ENCODE peak calls at places on chromosome 15, in seven cellular contexts. U is CD8-positive, alpha-beta T cell; T is ovary; N is left ventricle myocardium inferior; E is colonic mucosa; P is foreskin fibroblast; Y is transverse colon. Z is an unnamed sample.

GRCh38 chr15:52102468-52102867 is 10.1 kb downstream of the BCL2L10 start:
- DNase-seq in T (no peak), N (no peak), Y (no peak), E (no peak), P (peak), U (no peak), Z (no peak)

GRCh38 chr15:93359037-93359779 is 270.2 kb upstream of the RGMA start:
- DNase-seq in T (no peak), U (no peak), E (no peak), P (no peak), Y (no peak), N (no peak), Z (no peak)

GRCh38 chr15:66862878-66863335 is 160.9 kb downstream of the SMAD6 start:
- DNase-seq in P (peak), T (peak), U (peak), N (peak), Y (peak), E (peak), Z (peak)

GRCh38 chr15:99386429-99386828 is 135.1 kb downstream of the LRRC28 start:
- DNase-seq in T (no peak), N (no peak), U (no peak), E (no peak), Y (no peak), P (no peak), Z (no peak)

GRCh38 chr15:66050264-66050663 is 181.0 kb downstream of the RAB11A start:
- DNase-seq in E (no peak), Y (no peak), T (no peak), P (no peak), U (no peak), N (no peak), Z (no peak)

GRCh38 chr15:53837263-53837662 is 77.8 kb upstream of the WDR72 start:
- DNase-seq in Y (peak), N (no peak), E (peak), P (no peak), T (no peak), U (no peak), Z (no peak)

GRCh38 chr15:62739507-62739906 is 303.0 kb upstream of the TPM1 start:
- DNase-seq in U (no peak), N (no peak), Y (no peak), P (peak), E (no peak), T (no peak), Z (no peak)

GRCh38 chr15:85580914-85581313 is 200.5 kb downstream of the AKAP13 start:
- DNase-seq in U (no peak), T (no peak), E (peak), N (no peak), Y (peak), P (no peak), Z (no peak)

GRCh38 chr15:40562691-40563090 is 2.2 kb downstream of the CCDC32 start:
- DNase-seq in P (no peak), E (no peak), U (no peak), N (no peak), T (no peak), Y (no peak), Z (no peak)

GRCh38 chr15:72481015-72481659 is 7.0 kb downstream of the ARIH1 start:
- DNase-seq in N (no peak), E (no peak), Y (no peak), U (no peak), T (no peak), P (no peak), Z (no peak)

GRCh38 chr15:73844356-73844755 is 29.0 kb upstream of the TBC1D21 start:
- DNase-seq in N (no peak), Y (no peak), E (no peak), U (no peak), P (no peak), T (no peak), Z (no peak)

GRCh38 chr15:52677593-52677992 is 1.6 kb downstream of the ATOSA start:
- DNase-seq in U (no peak), E (no peak), N (no peak), T (no peak), P (no peak), Y (no peak), Z (no peak)

GRCh38 chr15:96521386-96521785 is 190.9 kb downstream of the NR2F2 start:
- DNase-seq in P (no peak), T (no peak), U (no peak), E (no peak), Y (no peak), N (no peak), Z (no peak)

GRCh38 chr15:23035964-23036566 is 3.3 kb downstream of the TUBGCP5 start:
- DNase-seq in U (no peak), Y (peak), E (peak), T (no peak), N (no peak), P (peak), Z (peak)

GRCh38 chr15:28022181-28022580 is 76.9 kb downstream of the OCA2 start:
- DNase-seq in E (peak), N (no peak), Y (no peak), P (no peak), U (no peak), T (no peak), Z (no peak)

GRCh38 chr15:57573151-57573550 is 18.6 kb upstream of the MYZAP start:
- DNase-seq in U (no peak), Y (no peak), N (no peak), P (no peak), E (no peak), T (no peak), Z (no peak)

GRCh38 chr15:100099976-100100375 is 241.8 kb downstream of the ADAMTS17 start:
- DNase-seq in Y (no peak), T (no peak), E (no peak), U (no peak), P (no peak), N (no peak), Z (no peak)

GRCh38 chr15:39786444-39787056 is 3.9 kb upstream of the FSIP1 start:
- DNase-seq in N (no peak), P (no peak), U (no peak), E (no peak), T (no peak), Y (no peak), Z (no peak)

GRCh38 chr15:37888356-37888755 is 46.1 kb upstream of the TMCO5A start:
- DNase-seq in T (no peak), N (no peak), U (no peak), E (no peak), P (no peak), Y (no peak), Z (no peak)

GRCh38 chr15:51736069-51736468 is 1.4 kb downstream of the LYSMD2 start:
- DNase-seq in U (no peak), N (no peak), Y (no peak), E (peak), P (no peak), T (no peak), Z (no peak)

GRCh38 chr15:59501531-59502113 is 63.6 kb downstream of the FAM81A start:
- DNase-seq in U (no peak), T (no peak), Y (peak), E (peak), P (peak), N (no peak), Z (peak)

GRCh38 chr15:43912991-43913927 is 86.5 kb downstream of the WDR76 start:
- DNase-seq in N (no peak), U (no peak), E (no peak), T (peak), P (peak), Y (no peak), Z (no peak)

GRCh38 chr15:51680316-51680715 is 987 bp upstream of the SCG3 start:
- DNase-seq in E (no peak), U (no peak), Y (no peak), P (no peak), T (no peak), N (no peak), Z (no peak)

GRCh38 chr15:74835312-74835823 is 7.6 kb downstream of the ULK3 start:
- DNase-seq in P (peak), N (peak), U (no peak), T (no peak), Y (peak), E (peak), Z (no peak)

GRCh38 chr15:27028836-27029482 is 58.0 kb downstream of the GABRG3 start:
- DNase-seq in N (no peak), Y (no peak), T (no peak), E (no peak), P (no peak), U (no peak), Z (no peak)

GRCh38 chr15:89679221-89679620 is at the start of gene PLIN1:
- DNase-seq in Y (no peak), U (no peak), E (peak), T (no peak), P (no peak), N (no peak), Z (no peak)

GRCh38 chr15:67504796-67505195 is 16.1 kb upstream of the C15orf61 start:
- DNase-seq in P (peak), T (no peak), E (no peak), N (no peak), U (no peak), Y (no peak), Z (no peak)

GRCh38 chr15:48112242-48112641 is 8.5 kb upstream of the SLC24A5 start:
- DNase-seq in Y (no peak), U (no peak), N (no peak), P (peak), E (no peak), T (no peak), Z (no peak)
- TF ChIP-seq CTCF in Y (peak), U (no peak), N (peak), P (peak), E (no peak), T (no peak), Z (peak)

DNA sequence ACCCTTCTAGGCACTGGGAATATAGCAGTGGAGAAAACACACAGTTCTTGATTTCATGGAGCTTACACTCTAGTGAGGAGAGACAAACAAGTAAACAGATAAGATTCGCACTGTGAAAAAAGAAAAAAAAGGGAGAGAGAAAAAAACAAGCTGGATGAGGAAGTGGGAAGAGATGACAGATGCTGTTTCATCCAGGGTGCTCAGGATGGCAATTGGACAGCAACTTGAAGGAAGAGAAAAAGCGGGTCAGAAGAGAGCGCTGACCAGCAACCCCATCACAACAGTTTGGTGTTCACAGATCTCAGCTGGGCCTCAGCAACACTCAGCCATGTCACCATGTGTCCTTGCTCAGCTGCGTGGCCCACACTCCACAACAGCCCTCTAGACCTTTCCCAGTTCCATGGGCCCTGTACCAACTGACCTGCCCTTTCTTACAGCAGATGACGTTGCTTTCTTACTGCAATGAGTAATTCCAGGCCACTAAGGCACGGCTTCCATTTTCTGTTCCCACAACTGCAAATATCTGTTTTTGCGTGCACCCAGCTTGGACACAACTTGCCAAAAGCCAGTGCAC is 230.8 kb downstream of the MEX3B start:
- DNase-seq in Y (no peak), T (no peak), P (no peak), N (no peak), U (no peak), E (no peak), Z (no peak)
- H3K4me3 ChIP-seq in Y (no peak), T (no peak), P (no peak), N (no peak), U (no peak), E (no peak), Z (no peak)

GRCh38 chr15:29612096-29612495 is 210.2 kb downstream of the TJP1 start:
- DNase-seq in P (peak), N (no peak), T (no peak), Y (no peak), E (no peak), U (no peak), Z (no peak)

GRCh38 chr15:29615791-29616190 is 206.5 kb downstream of the TJP1 start:
- DNase-seq in Y (no peak), N (no peak), U (no peak), E (no peak), P (no peak), T (no peak), Z (no peak)

GRCh38 chr15:29616512-29616911 is 205.8 kb downstream of the TJP1 start:
- DNase-seq in E (no peak), Y (no peak), P (no peak), U (no peak), N (no peak), T (no peak), Z (no peak)

GRCh38 chr15:29612701-29613100 is 209.6 kb downstream of the TJP1 start:
- DNase-seq in E (no peak), T (no peak), P (no peak), Y (no peak), N (no peak), U (no peak), Z (no peak)

DNA sequence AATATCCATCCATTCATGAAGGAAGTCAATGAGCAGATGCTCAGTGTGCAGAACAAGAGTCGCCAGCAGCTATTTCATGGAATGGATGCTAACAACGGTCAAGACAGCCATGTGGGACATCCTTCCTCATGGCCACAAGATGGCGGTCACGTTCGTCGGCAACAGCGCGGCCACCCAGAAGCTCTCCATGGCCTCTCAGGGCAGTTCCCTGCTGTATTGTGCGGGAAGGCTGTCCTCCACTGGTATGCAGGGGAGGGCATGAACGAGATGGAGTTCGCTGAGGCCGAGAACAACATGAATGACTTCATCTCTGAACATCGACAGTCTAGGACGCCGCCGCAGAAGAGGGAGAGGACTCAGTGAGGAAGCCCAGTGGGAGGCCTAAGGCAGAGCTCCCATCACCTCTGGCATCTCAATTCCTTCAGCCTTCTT is 208.3 kb downstream of the TJP1 start:
- DNase-seq in T (no peak), E (no peak), U (no peak), P (no peak), Y (no peak), N (no peak), Z (no peak)
- TF ChIP-seq CTCF in T (no peak), E (no peak), U (no peak), P (no peak), Y (peak), N (no peak), Z (peak)

DNA sequence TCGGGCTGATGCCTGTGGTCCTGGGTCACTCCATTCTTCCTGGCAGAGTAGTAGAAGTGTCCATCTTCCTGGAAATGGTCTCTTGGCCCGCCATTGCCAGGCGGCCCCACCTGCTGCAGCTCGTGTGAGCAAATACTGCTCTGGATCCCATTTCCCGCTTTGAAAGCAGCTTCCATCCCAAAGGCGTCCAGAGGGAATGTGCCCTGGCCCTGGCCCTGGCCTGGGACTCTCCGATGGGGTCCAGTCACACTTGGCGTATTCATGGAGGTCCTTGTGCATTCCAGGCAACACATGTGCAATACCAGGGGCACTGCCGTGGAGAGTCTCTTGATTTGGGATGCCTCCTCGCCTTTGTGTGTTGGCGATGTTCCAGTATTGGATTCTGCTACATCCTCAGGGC is 111.1 kb downstream of the SNRPN start:
- DNase-seq in Y (no peak), T (no peak), P (no peak), N (no peak), U (no peak), E (no peak), Z (no peak)
- H3K4me3 ChIP-seq in Y (no peak), T (no peak), P (no peak), N (no peak), U (no peak), E (no peak), Z (no peak)

Z was measured in GM12864.